ENCODE peak calls at places on chromosomes 13 and 19, in ten cellular contexts. D is breast epithelium, S is PC-3, W is adrenal gland, G is GM23338, Z is A673, Q is suprapubic skin, O is tibial nerve, M is foreskin keratinocyte, F is HCT116. Y is an unnamed sample.

GRCh38 chr13:99431927-99432636 is 69.2 kb upstream of the TM9SF2 start:
- DNase-seq in O (no peak), G (no peak), D (no peak), S (no peak), Z (no peak), M (no peak), F (no peak), Q (no peak), W (no peak), Y (no peak)

GRCh38 chr13:21434588-21434987 is 24.5 kb downstream of the ZDHHC20 start:
- DNase-seq in Z (no peak), Q (no peak), W (no peak), O (no peak), S (no peak), F (no peak), G (no peak), M (no peak), D (no peak), Y (no peak)

GRCh38 chr13:27424246-27425150 is at the start of gene GTF3A:
- DNase-seq in G (peak; percentile 84), D (peak; percentile 79), Z (peak; percentile 91), O (peak; percentile 53), S (peak; percentile 88), F (peak; percentile 54), W (peak; percentile 89), Q (peak; percentile 89), M (peak; percentile 47), Y (peak; percentile 83)

GRCh38 chr19:39752390-39752789 is 14.6 kb upstream of the CLC start:
- DNase-seq in F (no peak), Q (no peak), W (no peak), S (no peak), D (no peak), M (no peak), G (no peak), O (no peak), Z (no peak), Y (no peak)

GRCh38 chr13:52162279-52163101 is 3.1 kb upstream of the NEK3 start:
- DNase-seq in D (no peak), O (no peak), Z (no peak), Q (no peak), F (peak; percentile 35), W (no peak), G (no peak), M (no peak), S (peak; percentile 52), Y (no peak)

GRCh38 chr13:30607908-30608307 is 9.8 kb upstream of the USPL1 start:
- DNase-seq in M (no peak), Z (no peak), O (no peak), W (no peak), Q (no peak), D (no peak), F (no peak), S (no peak), G (no peak), Y (no peak)

GRCh38 chr13:113060557-113061270 is 44.9 kb upstream of the F7 start:
- DNase-seq in F (no peak), G (no peak), Z (no peak), O (no peak), S (no peak), D (no peak), W (no peak), M (no peak), Q (peak; percentile 64), Y (peak; percentile 5)

GRCh38 chr19:13981467-13981866 is 24.7 kb downstream of the RFX1 start:
- DNase-seq in G (no peak), Q (no peak), Z (no peak), W (no peak), D (no peak), S (no peak), M (no peak), F (no peak), O (no peak), Y (no peak)

GRCh38 chr13:76991432-76991795 is 467 bp upstream of the CLN5 start:
- DNase-seq in M (no peak), W (no peak), Q (no peak), D (no peak), S (peak; percentile 18), Z (no peak), G (no peak), F (no peak), O (no peak), Y (no peak)

GRCh38 chr19:12881172-12881808 is at the start of gene DNASE2:
- DNase-seq in D (peak; percentile 97), W (peak; percentile 95), G (peak; percentile 99), M (peak; percentile 75), F (peak; percentile 86), Z (peak; percentile 98), O (peak; percentile 95), Q (peak; percentile 98), S (peak; percentile 98), Y (peak; percentile 96)

GRCh38 chr13:63304497-63304896 is 1888.8 kb upstream of the PCDH20 start:
- DNase-seq in W (no peak), D (no peak), O (no peak), Q (no peak), F (no peak), M (no peak), Z (no peak), G (no peak), S (no peak), Y (no peak)

GRCh38 chr13:27922974-27923612 is 3.3 kb downstream of the PDX1 start:
- DNase-seq in D (no peak), W (no peak), Q (no peak), O (no peak), G (peak; percentile 19), F (no peak), Z (no peak), M (no peak), S (no peak), Y (no peak)

GRCh38 chr13:76473552-76474134 is 412.6 kb downstream of the KCTD12 start:
- DNase-seq in M (peak; percentile 28), Q (peak; percentile 85), W (peak; percentile 68), D (peak; percentile 52), Z (peak; percentile 82), G (peak; percentile 88), S (peak; percentile 79), O (peak; percentile 83), F (peak; percentile 75), Y (peak; percentile 45)

GRCh38 chr13:69935043-69935442 is 172.6 kb upstream of the ATXN8OS start:
- DNase-seq in M (no peak), Z (peak; percentile 45), S (peak; percentile 44), G (no peak), F (peak; percentile 52), Q (no peak), W (no peak), D (no peak), O (no peak), Y (no peak)

GRCh38 chr13:111156421-111156820 is 41.3 kb downstream of the ARHGEF7 start:
- DNase-seq in F (no peak), Q (no peak), W (no peak), S (peak; percentile 8), D (no peak), Z (no peak), M (no peak), O (no peak), G (no peak), Y (no peak)

GRCh38 chr13:99120751-99121150 is 79.9 kb upstream of the UBAC2 start:
- DNase-seq in Q (no peak), F (no peak), S (no peak), M (no peak), D (no peak), O (no peak), G (peak; percentile 21), Z (no peak), W (no peak), Y (no peak)

GRCh38 chr13:99766641-99767045 is 204.9 kb downstream of the ZIC5 start:
- DNase-seq in G (peak; percentile 79), Q (no peak), D (no peak), Z (peak; percentile 74), M (no peak), O (no peak), W (no peak), S (no peak), F (no peak), Y (no peak)

GRCh38 chr19:10797541-10798256 is 38.3 kb downstream of the TMED1 start:
- DNase-seq in Z (no peak), M (no peak), G (no peak), O (no peak), W (no peak), D (no peak), S (no peak), Q (no peak), F (no peak), Y (no peak)

GRCh38 chr13:67231481-67231940 is 1.4 kb upstream of the PCDH9 start:
- DNase-seq in M (peak; percentile 13), F (no peak), G (no peak), Z (no peak), W (no peak), O (no peak), Q (no peak), S (no peak), D (no peak), Y (no peak)
- H3K27ac ChIP-seq in M (no peak overlapping the region), F (no peak overlapping the region), G (no peak overlapping the region), Z (no peak overlapping the region), W (no peak overlapping the region), O (peak overlapping the region; percentile 93), Q (peak overlapping the region; percentile 79), S (no peak overlapping the region), D (peak overlapping the region; percentile 45), Y (peak overlapping the region; percentile 99)

DNA sequence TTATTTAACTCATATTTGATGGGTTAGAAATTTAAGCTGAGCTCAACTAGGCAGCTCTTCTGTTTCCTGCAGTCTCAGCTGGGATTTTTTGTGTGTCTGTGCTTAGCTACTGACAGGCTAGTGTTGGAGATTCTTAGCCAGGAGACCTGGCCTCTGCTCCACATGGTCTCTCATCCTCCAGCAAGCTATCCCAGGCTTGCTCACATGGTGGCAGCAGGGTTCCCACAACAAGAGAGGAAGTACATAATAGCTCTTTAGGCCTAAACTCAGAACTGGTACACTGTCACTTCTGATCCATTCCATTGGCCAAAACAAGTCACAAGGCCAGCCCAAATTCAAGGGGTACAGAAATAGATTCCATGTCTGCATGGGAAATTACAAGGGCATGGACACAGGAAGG is 406.2 kb downstream of the SUCLA2 start:
- DNase-seq in D (no peak), O (no peak), S (peak; percentile 37), F (no peak), Z (no peak), M (no peak), G (peak; percentile 41), W (no peak), Q (no peak), Y (no peak)
- TF ChIP-seq CTCF in D (no peak), O (no peak), S (peak; percentile 49), F (no peak), Z (peak; percentile 13), M (peak; percentile 47), G (peak; percentile 61), W (no peak), Q (no peak), Y (no peak)

DNA sequence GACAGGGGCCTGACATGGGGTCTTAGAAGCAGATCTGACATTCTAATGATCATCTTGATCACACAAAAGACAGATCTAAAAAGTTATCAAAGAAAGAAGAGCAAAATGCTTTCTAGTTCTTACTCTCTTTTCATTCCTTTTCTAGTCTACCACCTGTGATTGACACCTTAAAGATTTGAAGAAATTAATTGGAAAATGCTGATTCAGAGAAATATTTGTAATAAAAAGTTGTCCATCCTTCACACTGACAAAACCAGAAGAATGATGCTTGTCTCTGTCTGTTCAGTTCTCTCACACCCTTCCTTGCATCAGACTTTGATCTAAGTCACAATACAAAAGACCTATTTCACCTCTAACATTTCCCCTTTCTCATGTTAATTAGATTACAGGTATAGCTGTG is 182.4 kb downstream of the RAP2A start:
- DNase-seq in W (no peak), S (no peak), G (no peak), F (no peak), O (no peak), Q (no peak), M (no peak), Z (no peak), D (no peak), Y (no peak)
- H3K27ac ChIP-seq in W (no peak overlapping the region), S (no peak overlapping the region), G (no peak overlapping the region), F (no peak overlapping the region), O (no peak overlapping the region), Q (no peak overlapping the region), M (no peak overlapping the region), Z (no peak overlapping the region), D (no peak overlapping the region), Y (no peak overlapping the region)

GRCh38 chr19:50906217-50906616 is 5.0 kb downstream of the KLK4 start:
- DNase-seq in S (peak; percentile 73), F (no peak), D (no peak), O (peak; percentile 21), W (no peak), Z (peak; percentile 49), G (peak; percentile 93), Q (no peak), M (no peak), Y (no peak)
- TF ChIP-seq CTCF in S (peak; percentile 72), F (peak; percentile 74), D (no peak), O (no peak), W (peak; percentile 35), Z (peak; percentile 73), G (peak; percentile 93), Q (peak; percentile 34), M (peak; percentile 67), Y (no peak)